ENCODE peak calls at places on chromosomes 1 and 21, in seven cellular contexts. One of them, this sample, is unnamed.

GRCh38 chr1:180503274-180503862 is 991 bp upstream of the ACBD6 start:
- DNase-seq in coronary artery: no peak
- DNase-seq in pancreas: no peak
- DNase-seq in CD4-positive, alpha-beta memory T cell: no peak
- DNase-seq in epithelial cell of esophagus: peak; percentile 24
- DNase-seq in IMR-90: no peak
- DNase-seq in mammary epithelial cell: no peak
- DNase-seq in this sample: no peak

GRCh38 chr1:228076796-228077430 is 5.6 kb upstream of the ARF1 start:
- DNase-seq in mammary epithelial cell: no peak
- DNase-seq in epithelial cell of esophagus: no peak
- DNase-seq in CD4-positive, alpha-beta memory T cell: no peak
- DNase-seq in pancreas: no peak
- DNase-seq in IMR-90: no peak
- DNase-seq in coronary artery: no peak
- DNase-seq in this sample: no peak

GRCh38 chr1:225699336-225699735 is 46.4 kb upstream of the ENAH start:
- DNase-seq in CD4-positive, alpha-beta memory T cell: no peak
- DNase-seq in pancreas: no peak
- DNase-seq in mammary epithelial cell: no peak
- DNase-seq in IMR-90: no peak
- DNase-seq in epithelial cell of esophagus: no peak
- DNase-seq in coronary artery: no peak
- DNase-seq in this sample: peak; percentile 37

GRCh38 chr1:65687435-65688214 is 105.1 kb upstream of the PDE4B start:
- DNase-seq in pancreas: peak; percentile 72
- DNase-seq in epithelial cell of esophagus: peak; percentile 67
- DNase-seq in IMR-90: peak; percentile 60
- DNase-seq in mammary epithelial cell: peak; percentile 41
- DNase-seq in coronary artery: peak; percentile 81
- DNase-seq in CD4-positive, alpha-beta memory T cell: peak; percentile 71
- DNase-seq in this sample: peak; percentile 90

GRCh38 chr1:234724517-234725176 is 114.7 kb upstream of the IRF2BP2 start:
- DNase-seq in coronary artery: peak; percentile 96
- DNase-seq in IMR-90: no peak
- DNase-seq in pancreas: peak; percentile 81
- DNase-seq in mammary epithelial cell: no peak
- DNase-seq in CD4-positive, alpha-beta memory T cell: no peak
- DNase-seq in epithelial cell of esophagus: no peak
- DNase-seq in this sample: no peak

GRCh38 chr1:190175320-190175719 is 302.3 kb downstream of the BRINP3 start:
- DNase-seq in mammary epithelial cell: no peak
- DNase-seq in pancreas: no peak
- DNase-seq in IMR-90: peak; percentile 77
- DNase-seq in epithelial cell of esophagus: no peak
- DNase-seq in coronary artery: no peak
- DNase-seq in CD4-positive, alpha-beta memory T cell: no peak
- DNase-seq in this sample: peak; percentile 77

GRCh38 chr1:151062738-151063371 is 2.7 kb downstream of the MLLT11 start:
- DNase-seq in CD4-positive, alpha-beta memory T cell: no peak
- DNase-seq in coronary artery: no peak
- DNase-seq in pancreas: no peak
- DNase-seq in IMR-90: peak; percentile 94
- DNase-seq in epithelial cell of esophagus: peak; percentile 88
- DNase-seq in mammary epithelial cell: peak; percentile 79
- DNase-seq in this sample: peak; percentile 81

GRCh38 chr1:210294991-210295773 is 33.5 kb upstream of the HHAT start:
- DNase-seq in CD4-positive, alpha-beta memory T cell: no peak
- DNase-seq in IMR-90: no peak
- DNase-seq in mammary epithelial cell: peak; percentile 4
- DNase-seq in coronary artery: peak; percentile 81
- DNase-seq in epithelial cell of esophagus: peak; percentile 13
- DNase-seq in pancreas: no peak
- DNase-seq in this sample: peak; percentile 81

GRCh38 chr1:15939181-15940109 is 36.5 kb downstream of the ZBTB17 start:
- DNase-seq in epithelial cell of esophagus: peak; percentile 45
- DNase-seq in CD4-positive, alpha-beta memory T cell: no peak
- DNase-seq in coronary artery: peak; percentile 74
- DNase-seq in pancreas: peak; percentile 60
- DNase-seq in mammary epithelial cell: no peak
- DNase-seq in IMR-90: peak; percentile 63
- DNase-seq in this sample: peak; percentile 56

GRCh38 chr1:224700915-224701531 is 84.9 kb downstream of the CNIH3 start:
- DNase-seq in epithelial cell of esophagus: peak; percentile 12
- DNase-seq in mammary epithelial cell: no peak
- DNase-seq in CD4-positive, alpha-beta memory T cell: no peak
- DNase-seq in pancreas: no peak
- DNase-seq in IMR-90: peak; percentile 7
- DNase-seq in coronary artery: no peak
- DNase-seq in this sample: no peak

GRCh38 chr1:187527346-187527745 is 698.6 kb downstream of the PLA2G4A start:
- DNase-seq in pancreas: no peak
- DNase-seq in mammary epithelial cell: no peak
- DNase-seq in CD4-positive, alpha-beta memory T cell: no peak
- DNase-seq in IMR-90: peak; percentile 24
- DNase-seq in epithelial cell of esophagus: no peak
- DNase-seq in coronary artery: no peak
- DNase-seq in this sample: no peak

GRCh38 chr1:241323510-241323909 is 33.5 kb downstream of the RGS7 start:
- DNase-seq in epithelial cell of esophagus: peak; percentile 61
- DNase-seq in mammary epithelial cell: peak; percentile 22
- DNase-seq in IMR-90: peak; percentile 30
- DNase-seq in CD4-positive, alpha-beta memory T cell: no peak
- DNase-seq in coronary artery: no peak
- DNase-seq in pancreas: no peak
- DNase-seq in this sample: peak; percentile 73

GRCh38 chr1:214584805-214585766 is 17.9 kb upstream of the CENPF start:
- DNase-seq in coronary artery: no peak
- DNase-seq in IMR-90: peak; percentile 73
- DNase-seq in mammary epithelial cell: peak; percentile 64
- DNase-seq in pancreas: no peak
- DNase-seq in epithelial cell of esophagus: peak; percentile 74
- DNase-seq in CD4-positive, alpha-beta memory T cell: no peak
- DNase-seq in this sample: peak; percentile 82

GRCh38 chr1:110765640-110766335 is 91.0 kb upstream of the KCNA3 start:
- DNase-seq in CD4-positive, alpha-beta memory T cell: peak; percentile 68
- DNase-seq in epithelial cell of esophagus: peak; percentile 64
- DNase-seq in IMR-90: peak; percentile 62
- DNase-seq in mammary epithelial cell: peak; percentile 17
- DNase-seq in pancreas: no peak
- DNase-seq in coronary artery: no peak
- DNase-seq in this sample: peak; percentile 72

GRCh38 chr1:234065794-234066447 is 161.4 kb downstream of the SLC35F3 start:
- DNase-seq in IMR-90: peak; percentile 47
- DNase-seq in coronary artery: no peak
- DNase-seq in pancreas: peak; percentile 48
- DNase-seq in mammary epithelial cell: peak; percentile 58
- DNase-seq in epithelial cell of esophagus: peak; percentile 75
- DNase-seq in CD4-positive, alpha-beta memory T cell: peak; percentile 38
- DNase-seq in this sample: peak; percentile 86

GRCh38 chr1:206705187-206705586 is 20.5 kb downstream of the MAPKAPK2 start:
- DNase-seq in CD4-positive, alpha-beta memory T cell: no peak
- DNase-seq in mammary epithelial cell: no peak
- DNase-seq in coronary artery: peak; percentile 75
- DNase-seq in IMR-90: peak; percentile 89
- DNase-seq in epithelial cell of esophagus: peak; percentile 74
- DNase-seq in pancreas: no peak
- DNase-seq in this sample: peak; percentile 75

GRCh38 chr1:11881749-11882441 is 23.1 kb upstream of the NPPB start:
- DNase-seq in epithelial cell of esophagus: no peak
- DNase-seq in pancreas: no peak
- DNase-seq in CD4-positive, alpha-beta memory T cell: no peak
- DNase-seq in IMR-90: no peak
- DNase-seq in coronary artery: no peak
- DNase-seq in mammary epithelial cell: no peak
- DNase-seq in this sample: no peak

GRCh38 chr21:41240040-41240439 is 72.1 kb downstream of the BACE2 start:
- DNase-seq in coronary artery: no peak
- DNase-seq in mammary epithelial cell: no peak
- DNase-seq in epithelial cell of esophagus: no peak
- DNase-seq in CD4-positive, alpha-beta memory T cell: no peak
- DNase-seq in IMR-90: no peak
- DNase-seq in pancreas: no peak
- DNase-seq in this sample: no peak

GRCh38 chr1:223845810-223846667 is at the start of gene TP53BP2:
- DNase-seq in pancreas: peak; percentile 86
- DNase-seq in epithelial cell of esophagus: peak; percentile 92
- DNase-seq in CD4-positive, alpha-beta memory T cell: peak; percentile 91
- DNase-seq in coronary artery: peak; percentile 90
- DNase-seq in mammary epithelial cell: peak; percentile 86
- DNase-seq in IMR-90: peak; percentile 87
- DNase-seq in this sample: peak; percentile 95

GRCh38 chr1:9593492-9594465 is 5.1 kb downstream of the TMEM201 start:
- DNase-seq in pancreas: peak; percentile 51
- DNase-seq in IMR-90: peak; percentile 69
- DNase-seq in CD4-positive, alpha-beta memory T cell: peak; percentile 10
- DNase-seq in mammary epithelial cell: peak; percentile 75
- DNase-seq in coronary artery: no peak
- DNase-seq in epithelial cell of esophagus: peak; percentile 94
- DNase-seq in this sample: peak; percentile 68

GRCh38 chr1:180530501-180530900 is 28.1 kb upstream of the ACBD6 start:
- DNase-seq in coronary artery: no peak
- DNase-seq in IMR-90: peak; percentile 94
- DNase-seq in mammary epithelial cell: peak; percentile 99
- DNase-seq in epithelial cell of esophagus: peak; percentile 97
- DNase-seq in pancreas: no peak
- DNase-seq in CD4-positive, alpha-beta memory T cell: no peak
- DNase-seq in this sample: peak; percentile 74

GRCh38 chr1:33686551-33686950 is 177.3 kb upstream of the HMGB4 start:
- DNase-seq in CD4-positive, alpha-beta memory T cell: no peak
- DNase-seq in IMR-90: no peak
- DNase-seq in mammary epithelial cell: no peak
- DNase-seq in coronary artery: no peak
- DNase-seq in pancreas: no peak
- DNase-seq in epithelial cell of esophagus: no peak
- DNase-seq in this sample: no peak

GRCh38 chr1:33683913-33684312 is 180.0 kb upstream of the HMGB4 start:
- DNase-seq in mammary epithelial cell: no peak
- DNase-seq in epithelial cell of esophagus: no peak
- DNase-seq in pancreas: no peak
- DNase-seq in CD4-positive, alpha-beta memory T cell: no peak
- DNase-seq in coronary artery: no peak
- DNase-seq in IMR-90: no peak
- DNase-seq in this sample: peak; percentile 51

GRCh38 chr1:33687000-33687399 is 176.9 kb upstream of the HMGB4 start:
- DNase-seq in IMR-90: no peak
- DNase-seq in epithelial cell of esophagus: no peak
- DNase-seq in mammary epithelial cell: no peak
- DNase-seq in coronary artery: no peak
- DNase-seq in CD4-positive, alpha-beta memory T cell: no peak
- DNase-seq in pancreas: no peak
- DNase-seq in this sample: no peak

GRCh38 chr1:33682371-33682770 is 181.5 kb upstream of the HMGB4 start:
- DNase-seq in CD4-positive, alpha-beta memory T cell: no peak
- DNase-seq in pancreas: no peak
- DNase-seq in mammary epithelial cell: no peak
- DNase-seq in epithelial cell of esophagus: no peak
- DNase-seq in IMR-90: no peak
- DNase-seq in coronary artery: no peak
- DNase-seq in this sample: no peak

DNA sequence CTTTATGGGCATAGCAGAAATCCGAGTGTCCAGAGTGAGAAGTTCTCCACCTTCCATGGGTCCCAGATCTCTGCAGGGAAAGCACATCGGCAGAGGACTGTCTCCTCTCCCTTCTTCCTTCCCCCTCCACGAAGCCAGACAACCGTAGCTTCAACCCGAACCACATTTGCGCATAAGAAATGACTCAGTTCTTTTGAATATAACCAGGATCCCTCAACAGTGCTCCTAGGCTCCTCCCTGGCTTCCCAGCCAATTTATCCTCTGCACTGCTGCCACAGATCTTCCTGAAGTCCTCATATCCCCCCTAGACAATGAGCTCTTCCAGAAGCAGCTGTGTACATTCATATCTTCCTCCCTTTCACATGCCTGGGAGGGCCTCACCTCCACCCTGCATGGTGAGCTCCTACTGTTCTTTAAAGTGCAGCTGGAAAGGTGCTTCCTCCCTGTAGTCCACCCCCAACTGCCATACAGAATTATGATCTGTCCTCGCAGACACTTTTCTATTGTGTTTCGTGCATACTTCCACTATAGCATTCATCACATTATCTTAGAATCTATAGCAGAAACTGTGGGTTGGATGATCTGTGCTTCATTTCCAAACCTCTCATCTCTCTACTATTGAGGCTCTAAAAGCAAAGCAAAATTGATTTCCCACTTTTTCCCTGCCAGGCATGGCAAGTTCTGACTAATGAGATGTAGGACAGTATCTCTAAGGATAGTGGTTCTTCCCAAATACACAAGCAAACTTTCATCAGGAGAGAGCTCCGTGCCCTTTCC is 179.3 kb upstream of the HMGB4 start:
- DNase-seq in IMR-90: no peak
- DNase-seq in epithelial cell of esophagus: no peak
- DNase-seq in CD4-positive, alpha-beta memory T cell: no peak
- DNase-seq in pancreas: no peak
- DNase-seq in mammary epithelial cell: no peak
- DNase-seq in coronary artery: no peak
- DNase-seq in this sample: peak; percentile 16
- H3K4me3 ChIP-seq in IMR-90: no peak overlapping the region
- H3K4me3 ChIP-seq in epithelial cell of esophagus: no peak overlapping the region
- H3K4me3 ChIP-seq in CD4-positive, alpha-beta memory T cell: no peak overlapping the region
- H3K4me3 ChIP-seq in pancreas: no peak overlapping the region
- H3K4me3 ChIP-seq in mammary epithelial cell: no peak overlapping the region
- H3K4me3 ChIP-seq in coronary artery: no peak overlapping the region
- H3K4me3 ChIP-seq in this sample: no peak overlapping the region

GRCh38 chr1:26277719-26278118 is 2.2 kb upstream of the SH3BGRL3 start:
- DNase-seq in mammary epithelial cell: no peak
- DNase-seq in CD4-positive, alpha-beta memory T cell: no peak
- DNase-seq in coronary artery: no peak
- DNase-seq in epithelial cell of esophagus: no peak
- DNase-seq in pancreas: no peak
- DNase-seq in IMR-90: no peak
- DNase-seq in this sample: no peak
- H3K4me3 ChIP-seq in mammary epithelial cell: no peak overlapping the region
- H3K4me3 ChIP-seq in CD4-positive, alpha-beta memory T cell: no peak overlapping the region
- H3K4me3 ChIP-seq in coronary artery: no peak overlapping the region
- H3K4me3 ChIP-seq in epithelial cell of esophagus: no peak overlapping the region
- H3K4me3 ChIP-seq in pancreas: no peak overlapping the region
- H3K4me3 ChIP-seq in IMR-90: no peak overlapping the region
- H3K4me3 ChIP-seq in this sample: peak overlapping the region; percentile 0

GRCh38 chr1:94654919-94655318 is 113.4 kb upstream of the F3 start:
- DNase-seq in CD4-positive, alpha-beta memory T cell: no peak
- DNase-seq in pancreas: no peak
- DNase-seq in mammary epithelial cell: no peak
- DNase-seq in IMR-90: no peak
- DNase-seq in coronary artery: no peak
- DNase-seq in epithelial cell of esophagus: no peak
- DNase-seq in this sample: no peak
- H3K4me3 ChIP-seq in CD4-positive, alpha-beta memory T cell: no peak overlapping the region
- H3K4me3 ChIP-seq in pancreas: no peak overlapping the region
- H3K4me3 ChIP-seq in mammary epithelial cell: no peak overlapping the region
- H3K4me3 ChIP-seq in IMR-90: no peak overlapping the region
- H3K4me3 ChIP-seq in coronary artery: no peak overlapping the region
- H3K4me3 ChIP-seq in epithelial cell of esophagus: no peak overlapping the region
- H3K4me3 ChIP-seq in this sample: no peak overlapping the region

DNA sequence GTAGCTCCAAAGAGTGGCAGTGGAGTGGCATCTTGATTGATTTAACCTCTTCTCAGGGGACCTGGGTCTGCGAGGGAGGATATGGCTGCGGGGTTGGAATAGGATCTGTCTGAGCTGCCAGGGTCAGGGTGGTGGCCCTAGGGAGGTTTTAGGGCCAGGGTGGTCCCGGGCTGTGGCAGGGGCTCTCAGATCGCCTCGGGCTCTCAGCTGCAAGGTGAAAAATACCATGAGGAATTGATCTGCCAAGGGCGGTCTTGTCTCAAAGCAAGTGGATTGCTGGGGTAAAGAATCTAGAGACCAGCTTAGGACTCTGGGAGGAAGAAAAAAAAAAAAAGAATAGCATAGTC is 3.7 kb downstream of the SIM2 start:
- DNase-seq in coronary artery: no peak
- DNase-seq in pancreas: no peak
- DNase-seq in mammary epithelial cell: no peak
- DNase-seq in CD4-positive, alpha-beta memory T cell: no peak
- DNase-seq in IMR-90: no peak
- DNase-seq in epithelial cell of esophagus: no peak
- DNase-seq in this sample: no peak
- H3K4me3 ChIP-seq in coronary artery: no peak overlapping the region
- H3K4me3 ChIP-seq in pancreas: no peak overlapping the region
- H3K4me3 ChIP-seq in mammary epithelial cell: no peak overlapping the region
- H3K4me3 ChIP-seq in CD4-positive, alpha-beta memory T cell: no peak overlapping the region
- H3K4me3 ChIP-seq in IMR-90: peak overlapping the region; percentile 57
- H3K4me3 ChIP-seq in epithelial cell of esophagus: no peak overlapping the region
- H3K4me3 ChIP-seq in this sample: no peak overlapping the region

This sample was measured in adipocyte.